ENCODE peak calls at places on chromosomes 2 and 18, in five cellular contexts. Z, U, P, A and I are unnamed samples.

GRCh38 chr18:54251606-54252400 is 17.5 kb upstream of the POLI start:
- DNase-seq in P (no peak), Z (no peak), A (no peak), U (no peak), I (no peak)

GRCh38 chr2:150143087-150143536 is 344.4 kb downstream of the RND3 start:
- DNase-seq in U (no peak), Z (no peak), P (peak), A (no peak), I (no peak)

GRCh38 chr2:120605231-120605935 is 130.3 kb upstream of the GLI2 start:
- DNase-seq in U (no peak), Z (no peak), A (no peak), P (no peak), I (no peak)

GRCh38 chr2:30341500-30342267 is 105.4 kb upstream of the LCLAT1 start:
- DNase-seq in U (no peak), Z (no peak), P (no peak), A (no peak), I (no peak)

GRCh38 chr2:193377789-193378188 is 1183.1 kb upstream of the TMEFF2 start:
- DNase-seq in Z (no peak), A (no peak), U (no peak), P (no peak), I (no peak)

GRCh38 chr2:85802337-85803103 is 48.7 kb downstream of the ATOH8 start:
- DNase-seq in A (no peak), U (no peak), Z (no peak), P (no peak), I (no peak)

GRCh38 chr2:24313744-24314632 is 46.3 kb downstream of the ITSN2 start:
- DNase-seq in A (no peak), Z (no peak), U (no peak), P (peak), I (no peak)

GRCh38 chr2:227890495-227891079 is 19.2 kb downstream of the DAW1 start:
- DNase-seq in A (peak), U (no peak), P (no peak), Z (no peak), I (no peak)

GRCh38 chr2:165281387-165281786 is 42.2 kb downstream of the SCN2A start:
- DNase-seq in U (no peak), P (no peak), A (no peak), Z (no peak), I (no peak)

GRCh38 chr2:140344842-140345241 is 1564.7 kb upstream of the NXPH2 start:
- DNase-seq in U (no peak), P (peak), A (no peak), Z (no peak), I (peak)

GRCh38 chr2:70942900-70943871 is 7.5 kb downstream of the ATP6V1B1 start:
- DNase-seq in P (no peak), Z (no peak), U (no peak), A (no peak), I (no peak)

GRCh38 chr18:10304853-10305252 is 149.6 kb upstream of the APCDD1 start:
- DNase-seq in U (no peak), P (no peak), A (no peak), Z (peak), I (peak)

DNA sequence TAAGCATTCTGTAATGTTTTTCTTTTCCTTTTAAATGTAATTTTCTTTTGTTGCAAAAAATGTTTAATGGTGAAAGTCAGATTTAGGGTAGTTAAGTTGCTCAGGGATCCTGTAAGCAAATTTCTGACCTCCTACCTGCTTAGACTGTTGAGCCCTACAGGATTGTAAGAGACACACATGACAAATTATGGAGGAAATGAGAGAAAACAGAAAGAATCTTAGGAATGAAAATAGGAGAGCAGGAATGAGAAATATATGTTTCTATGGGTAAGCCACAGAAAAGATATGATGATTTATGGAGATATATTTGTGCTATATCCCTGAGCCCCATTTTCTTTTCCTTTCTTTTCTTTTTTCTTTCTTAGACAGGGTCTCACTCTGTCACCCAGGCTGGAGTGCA is 28.3 kb downstream of the CYBRD1 start:
- DNase-seq in P (no peak), Z (no peak), A (no peak), U (no peak), I (no peak)
- TF ChIP-seq CTCF in P (no peak), Z (no peak), A (no peak), U (no peak), I (no peak)

DNA sequence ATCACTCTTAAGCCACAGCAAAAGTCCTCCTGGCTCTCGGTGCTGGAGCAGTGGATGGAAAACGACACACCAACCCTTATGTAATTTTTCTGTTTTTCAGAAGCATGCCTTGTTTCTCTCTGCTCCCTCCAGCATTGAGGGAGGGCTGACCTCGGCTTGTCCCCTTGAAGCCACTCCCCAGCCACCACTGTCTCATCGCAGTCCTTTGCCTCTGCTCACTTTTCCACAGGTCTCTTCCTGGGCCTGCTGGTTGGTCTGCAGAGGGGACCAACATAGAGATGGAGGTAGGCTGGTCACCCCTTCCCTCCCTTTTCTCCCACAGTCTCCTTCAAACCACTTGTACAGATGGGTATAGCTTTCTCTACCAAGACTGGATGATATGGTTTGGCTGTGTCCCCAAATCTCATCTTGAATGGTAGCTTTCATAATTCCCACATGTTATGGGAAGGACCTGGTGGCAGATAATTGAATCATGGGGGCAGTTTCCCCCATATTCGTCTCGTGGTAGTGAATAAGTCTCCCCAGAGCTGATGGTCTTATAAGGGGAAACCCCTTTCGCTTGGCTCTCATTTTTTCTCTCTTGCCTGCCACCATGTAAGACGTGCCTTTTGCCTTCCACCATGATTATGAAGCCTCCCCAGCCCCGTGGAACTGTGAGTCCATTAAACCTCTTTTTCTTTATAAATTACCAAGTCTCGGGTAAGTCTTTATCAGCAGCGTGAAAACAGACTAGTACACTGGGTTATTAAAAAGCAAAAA is 14.3 kb upstream of the RIOK3 start:
- DNase-seq in Z (no peak), A (no peak), P (no peak), U (no peak), I (no peak)
- H3K4me3 ChIP-seq in Z (no peak), A (peak), P (no peak), U (peak), I (no peak)

GRCh38 chr18:37533647-37534565 is 31.7 kb downstream of the CELF4 start:
- DNase-seq in U (no peak), P (no peak), A (peak), Z (no peak), I (no peak)
- TF ChIP-seq CTCF in U (no peak), P (peak), A (peak), Z (no peak), I (peak)

GRCh38 chr2:237167934-237168333 is 82.2 kb downstream of the COPS8 start:
- DNase-seq in A (no peak), U (no peak), P (no peak), Z (no peak), I (no peak)
- H3K4me3 ChIP-seq in A (no peak), U (no peak), P (no peak), Z (no peak), I (no peak)

DNA sequence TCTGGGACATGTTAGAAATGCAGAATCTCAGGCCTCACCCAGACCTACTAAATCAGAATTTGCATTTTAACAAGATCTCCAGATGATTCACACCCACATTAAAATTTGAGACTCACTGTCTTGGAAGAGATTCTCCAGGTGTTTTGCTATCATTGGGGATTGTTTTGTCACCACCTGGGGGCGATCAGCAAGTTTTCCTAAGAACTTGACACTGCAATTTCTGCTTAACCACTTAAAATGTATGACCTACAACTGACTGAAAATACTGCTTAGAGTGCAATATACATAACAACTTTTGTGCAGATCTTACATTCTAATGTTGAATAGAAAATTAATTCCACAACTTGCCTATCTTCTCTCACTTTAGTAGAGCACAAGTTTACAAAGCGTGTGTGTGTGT is 18.9 kb upstream of the ITGA4 start:
- DNase-seq in U (no peak), A (peak), P (no peak), Z (no peak), I (no peak)
- TF ChIP-seq CTCF in U (no peak), A (peak), P (peak), Z (no peak), I (no peak)